ENCODE peak calls at places on chromosomes 4 and X, in eight cellular contexts. One of them, this sample, is unnamed.

GRCh38 chr4:126733301-126733700 is 899.5 kb upstream of the INTU start:
- DNase-seq in stimulated activated CD4-positive, alpha-beta T cell treated with anti-CD3 and anti-CD28 coated beads, Interleukin-12 subunit alpha, Interleukin-12 subunit beta, amount 100 ng/mL, for 4 hours: no peak
- DNase-seq in NT2/D1: no peak
- DNase-seq in germinal center: no peak
- DNase-seq in ovary: no peak
- DNase-seq in HT1080: no peak
- DNase-seq in HEK293T: no peak
- DNase-seq in GM06990: no peak
- DNase-seq in this sample: no peak

GRCh38 chr4:76729991-76730390 is 168.0 kb downstream of the SOWAHB start:
- DNase-seq in GM06990: no peak
- DNase-seq in germinal center: no peak
- DNase-seq in stimulated activated CD4-positive, alpha-beta T cell treated with anti-CD3 and anti-CD28 coated beads, Interleukin-12 subunit alpha, Interleukin-12 subunit beta, amount 100 ng/mL, for 4 hours: no peak
- DNase-seq in ovary: no peak
- DNase-seq in HEK293T: no peak
- DNase-seq in HT1080: no peak
- DNase-seq in NT2/D1: no peak
- DNase-seq in this sample: no peak

GRCh38 chrX:50200907-50201306 is at the start of gene AKAP4:
- DNase-seq in ovary: no peak
- DNase-seq in GM06990: no peak
- DNase-seq in HT1080: no peak
- DNase-seq in NT2/D1: no peak
- DNase-seq in HEK293T: no peak
- DNase-seq in stimulated activated CD4-positive, alpha-beta T cell treated with anti-CD3 and anti-CD28 coated beads, Interleukin-12 subunit alpha, Interleukin-12 subunit beta, amount 100 ng/mL, for 4 hours: no peak
- DNase-seq in germinal center: no peak
- DNase-seq in this sample: no peak

GRCh38 chr4:145719752-145720624 is 40.0 kb downstream of the C4orf51 start:
- DNase-seq in ovary: no peak
- DNase-seq in HEK293T: no peak
- DNase-seq in germinal center: no peak
- DNase-seq in GM06990: peak
- DNase-seq in HT1080: no peak
- DNase-seq in stimulated activated CD4-positive, alpha-beta T cell treated with anti-CD3 and anti-CD28 coated beads, Interleukin-12 subunit alpha, Interleukin-12 subunit beta, amount 100 ng/mL, for 4 hours: no peak
- DNase-seq in NT2/D1: no peak
- DNase-seq in this sample: no peak

GRCh38 chr4:47104986-47105385 is 73.6 kb downstream of the GABRB1 start:
- DNase-seq in ovary: no peak
- DNase-seq in germinal center: no peak
- DNase-seq in GM06990: no peak
- DNase-seq in HT1080: no peak
- DNase-seq in NT2/D1: no peak
- DNase-seq in HEK293T: no peak
- DNase-seq in stimulated activated CD4-positive, alpha-beta T cell treated with anti-CD3 and anti-CD28 coated beads, Interleukin-12 subunit alpha, Interleukin-12 subunit beta, amount 100 ng/mL, for 4 hours: no peak
- DNase-seq in this sample: no peak

GRCh38 chr4:163590103-163590502 is 95.6 kb downstream of the TMA16 start:
- DNase-seq in ovary: no peak
- DNase-seq in stimulated activated CD4-positive, alpha-beta T cell treated with anti-CD3 and anti-CD28 coated beads, Interleukin-12 subunit alpha, Interleukin-12 subunit beta, amount 100 ng/mL, for 4 hours: no peak
- DNase-seq in HT1080: no peak
- DNase-seq in HEK293T: no peak
- DNase-seq in GM06990: no peak
- DNase-seq in germinal center: no peak
- DNase-seq in NT2/D1: no peak
- DNase-seq in this sample: no peak

GRCh38 chrX:41602946-41603345 is 85.8 kb upstream of the GPR34 start:
- DNase-seq in ovary: no peak
- DNase-seq in germinal center: no peak
- DNase-seq in GM06990: no peak
- DNase-seq in HT1080: no peak
- DNase-seq in NT2/D1: no peak
- DNase-seq in stimulated activated CD4-positive, alpha-beta T cell treated with anti-CD3 and anti-CD28 coated beads, Interleukin-12 subunit alpha, Interleukin-12 subunit beta, amount 100 ng/mL, for 4 hours: no peak
- DNase-seq in HEK293T: no peak
- DNase-seq in this sample: no peak

GRCh38 chr4:184764601-184765000 is 30.7 kb upstream of the CENPU start:
- DNase-seq in HT1080: no peak
- DNase-seq in HEK293T: no peak
- DNase-seq in NT2/D1: no peak
- DNase-seq in GM06990: no peak
- DNase-seq in stimulated activated CD4-positive, alpha-beta T cell treated with anti-CD3 and anti-CD28 coated beads, Interleukin-12 subunit alpha, Interleukin-12 subunit beta, amount 100 ng/mL, for 4 hours: no peak
- DNase-seq in germinal center: no peak
- DNase-seq in ovary: no peak
- DNase-seq in this sample: no peak

GRCh38 chr4:127880764-127881564 is at the start of gene PLK4:
- DNase-seq in HEK293T: peak
- DNase-seq in ovary: peak
- DNase-seq in GM06990: peak
- DNase-seq in HT1080: peak
- DNase-seq in stimulated activated CD4-positive, alpha-beta T cell treated with anti-CD3 and anti-CD28 coated beads, Interleukin-12 subunit alpha, Interleukin-12 subunit beta, amount 100 ng/mL, for 4 hours: peak
- DNase-seq in germinal center: peak
- DNase-seq in NT2/D1: peak
- DNase-seq in this sample: peak

GRCh38 chr4:7108660-7109059 is 40.8 kb upstream of the GRPEL1 start:
- DNase-seq in germinal center: no peak
- DNase-seq in GM06990: no peak
- DNase-seq in stimulated activated CD4-positive, alpha-beta T cell treated with anti-CD3 and anti-CD28 coated beads, Interleukin-12 subunit alpha, Interleukin-12 subunit beta, amount 100 ng/mL, for 4 hours: no peak
- DNase-seq in ovary: no peak
- DNase-seq in HEK293T: no peak
- DNase-seq in HT1080: no peak
- DNase-seq in NT2/D1: no peak
- DNase-seq in this sample: no peak

GRCh38 chr4:42915484-42915883 is 23.0 kb downstream of the GRXCR1 start:
- DNase-seq in ovary: no peak
- DNase-seq in germinal center: no peak
- DNase-seq in HEK293T: no peak
- DNase-seq in NT2/D1: no peak
- DNase-seq in stimulated activated CD4-positive, alpha-beta T cell treated with anti-CD3 and anti-CD28 coated beads, Interleukin-12 subunit alpha, Interleukin-12 subunit beta, amount 100 ng/mL, for 4 hours: no peak
- DNase-seq in HT1080: peak
- DNase-seq in GM06990: no peak
- DNase-seq in this sample: no peak

GRCh38 chr4:184824776-184825393 is 883 bp downstream of the ACSL1 start:
- DNase-seq in ovary: no peak
- DNase-seq in GM06990: peak
- DNase-seq in HEK293T: no peak
- DNase-seq in NT2/D1: no peak
- DNase-seq in HT1080: no peak
- DNase-seq in germinal center: peak
- DNase-seq in stimulated activated CD4-positive, alpha-beta T cell treated with anti-CD3 and anti-CD28 coated beads, Interleukin-12 subunit alpha, Interleukin-12 subunit beta, amount 100 ng/mL, for 4 hours: peak
- DNase-seq in this sample: no peak

GRCh38 chr4:140158234-140159030 is 4.4 kb upstream of the MAML3 start:
- DNase-seq in GM06990: no peak
- DNase-seq in NT2/D1: no peak
- DNase-seq in stimulated activated CD4-positive, alpha-beta T cell treated with anti-CD3 and anti-CD28 coated beads, Interleukin-12 subunit alpha, Interleukin-12 subunit beta, amount 100 ng/mL, for 4 hours: no peak
- DNase-seq in ovary: no peak
- DNase-seq in germinal center: no peak
- DNase-seq in HT1080: no peak
- DNase-seq in HEK293T: no peak
- DNase-seq in this sample: peak

GRCh38 chr4:99661907-99662306 is 4.3 kb upstream of the C4orf54 start:
- DNase-seq in stimulated activated CD4-positive, alpha-beta T cell treated with anti-CD3 and anti-CD28 coated beads, Interleukin-12 subunit alpha, Interleukin-12 subunit beta, amount 100 ng/mL, for 4 hours: no peak
- DNase-seq in GM06990: no peak
- DNase-seq in HEK293T: no peak
- DNase-seq in germinal center: no peak
- DNase-seq in ovary: no peak
- DNase-seq in NT2/D1: no peak
- DNase-seq in HT1080: no peak
- DNase-seq in this sample: no peak

GRCh38 chr4:122764808-122765189 is 32.3 kb downstream of the BBS12 start:
- DNase-seq in NT2/D1: no peak
- DNase-seq in stimulated activated CD4-positive, alpha-beta T cell treated with anti-CD3 and anti-CD28 coated beads, Interleukin-12 subunit alpha, Interleukin-12 subunit beta, amount 100 ng/mL, for 4 hours: no peak
- DNase-seq in HEK293T: no peak
- DNase-seq in germinal center: no peak
- DNase-seq in GM06990: peak
- DNase-seq in HT1080: peak
- DNase-seq in ovary: no peak
- DNase-seq in this sample: peak

GRCh38 chr4:52661966-52662705 is 3.0 kb upstream of the USP46 start:
- DNase-seq in germinal center: no peak
- DNase-seq in HEK293T: no peak
- DNase-seq in GM06990: no peak
- DNase-seq in NT2/D1: no peak
- DNase-seq in stimulated activated CD4-positive, alpha-beta T cell treated with anti-CD3 and anti-CD28 coated beads, Interleukin-12 subunit alpha, Interleukin-12 subunit beta, amount 100 ng/mL, for 4 hours: no peak
- DNase-seq in HT1080: no peak
- DNase-seq in ovary: no peak
- DNase-seq in this sample: no peak

GRCh38 chr4:185165605-185166063 is 22.6 kb downstream of the SLC25A4 start:
- DNase-seq in germinal center: no peak
- DNase-seq in HEK293T: no peak
- DNase-seq in HT1080: peak
- DNase-seq in ovary: no peak
- DNase-seq in GM06990: peak
- DNase-seq in stimulated activated CD4-positive, alpha-beta T cell treated with anti-CD3 and anti-CD28 coated beads, Interleukin-12 subunit alpha, Interleukin-12 subunit beta, amount 100 ng/mL, for 4 hours: no peak
- DNase-seq in NT2/D1: no peak
- DNase-seq in this sample: peak

GRCh38 chrX:19589105-19589504 is 73.8 kb upstream of the MAP3K15 start:
- DNase-seq in ovary: no peak
- DNase-seq in germinal center: no peak
- DNase-seq in GM06990: no peak
- DNase-seq in NT2/D1: no peak
- DNase-seq in HEK293T: no peak
- DNase-seq in HT1080: no peak
- DNase-seq in stimulated activated CD4-positive, alpha-beta T cell treated with anti-CD3 and anti-CD28 coated beads, Interleukin-12 subunit alpha, Interleukin-12 subunit beta, amount 100 ng/mL, for 4 hours: no peak
- DNase-seq in this sample: no peak

GRCh38 chrX:18166068-18166467 is 54.6 kb downstream of the BEND2 start:
- DNase-seq in ovary: no peak
- DNase-seq in NT2/D1: no peak
- DNase-seq in stimulated activated CD4-positive, alpha-beta T cell treated with anti-CD3 and anti-CD28 coated beads, Interleukin-12 subunit alpha, Interleukin-12 subunit beta, amount 100 ng/mL, for 4 hours: no peak
- DNase-seq in germinal center: no peak
- DNase-seq in HEK293T: no peak
- DNase-seq in HT1080: no peak
- DNase-seq in GM06990: no peak
- DNase-seq in this sample: no peak

GRCh38 chr4:102341201-102341600 is 4.1 kb downstream of the SLC39A8 start:
- DNase-seq in HEK293T: no peak
- DNase-seq in germinal center: no peak
- DNase-seq in GM06990: no peak
- DNase-seq in ovary: no peak
- DNase-seq in NT2/D1: no peak
- DNase-seq in stimulated activated CD4-positive, alpha-beta T cell treated with anti-CD3 and anti-CD28 coated beads, Interleukin-12 subunit alpha, Interleukin-12 subunit beta, amount 100 ng/mL, for 4 hours: no peak
- DNase-seq in HT1080: no peak
- DNase-seq in this sample: peak

GRCh38 chr4:13856387-13856786 is 228.9 kb upstream of the BOD1L1 start:
- DNase-seq in HEK293T: no peak
- DNase-seq in ovary: no peak
- DNase-seq in germinal center: no peak
- DNase-seq in NT2/D1: no peak
- DNase-seq in GM06990: no peak
- DNase-seq in HT1080: no peak
- DNase-seq in stimulated activated CD4-positive, alpha-beta T cell treated with anti-CD3 and anti-CD28 coated beads, Interleukin-12 subunit alpha, Interleukin-12 subunit beta, amount 100 ng/mL, for 4 hours: no peak
- DNase-seq in this sample: no peak

GRCh38 chrX:21383546-21383945 is 9.3 kb downstream of the CNKSR2 start:
- DNase-seq in NT2/D1: no peak
- DNase-seq in GM06990: no peak
- DNase-seq in germinal center: no peak
- DNase-seq in HT1080: no peak
- DNase-seq in ovary: no peak
- DNase-seq in stimulated activated CD4-positive, alpha-beta T cell treated with anti-CD3 and anti-CD28 coated beads, Interleukin-12 subunit alpha, Interleukin-12 subunit beta, amount 100 ng/mL, for 4 hours: no peak
- DNase-seq in HEK293T: no peak
- DNase-seq in this sample: no peak

GRCh38 chr4:99390060-99390459 is 37.5 kb upstream of the ADH1C start:
- DNase-seq in HT1080: no peak
- DNase-seq in HEK293T: no peak
- DNase-seq in germinal center: no peak
- DNase-seq in stimulated activated CD4-positive, alpha-beta T cell treated with anti-CD3 and anti-CD28 coated beads, Interleukin-12 subunit alpha, Interleukin-12 subunit beta, amount 100 ng/mL, for 4 hours: no peak
- DNase-seq in ovary: no peak
- DNase-seq in NT2/D1: no peak
- DNase-seq in GM06990: no peak
- DNase-seq in this sample: peak

GRCh38 chr4:154503598-154503997 is 12.0 kb upstream of the DCHS2 start:
- DNase-seq in germinal center: no peak
- DNase-seq in HT1080: peak
- DNase-seq in HEK293T: peak
- DNase-seq in NT2/D1: no peak
- DNase-seq in ovary: no peak
- DNase-seq in GM06990: no peak
- DNase-seq in stimulated activated CD4-positive, alpha-beta T cell treated with anti-CD3 and anti-CD28 coated beads, Interleukin-12 subunit alpha, Interleukin-12 subunit beta, amount 100 ng/mL, for 4 hours: no peak
- DNase-seq in this sample: peak

GRCh38 chrX:74187211-74187610 is 116.8 kb upstream of the ZCCHC13 start:
- DNase-seq in NT2/D1: no peak
- DNase-seq in GM06990: no peak
- DNase-seq in stimulated activated CD4-positive, alpha-beta T cell treated with anti-CD3 and anti-CD28 coated beads, Interleukin-12 subunit alpha, Interleukin-12 subunit beta, amount 100 ng/mL, for 4 hours: no peak
- DNase-seq in HT1080: no peak
- DNase-seq in germinal center: no peak
- DNase-seq in HEK293T: no peak
- DNase-seq in ovary: no peak
- DNase-seq in this sample: peak

GRCh38 chr4:25020240-25020639 is 10.5 kb downstream of the LGI2 start:
- DNase-seq in HT1080: peak
- DNase-seq in NT2/D1: no peak
- DNase-seq in GM06990: no peak
- DNase-seq in stimulated activated CD4-positive, alpha-beta T cell treated with anti-CD3 and anti-CD28 coated beads, Interleukin-12 subunit alpha, Interleukin-12 subunit beta, amount 100 ng/mL, for 4 hours: no peak
- DNase-seq in HEK293T: no peak
- DNase-seq in germinal center: no peak
- DNase-seq in ovary: no peak
- DNase-seq in this sample: no peak

GRCh38 chr4:39085891-39086290 is 23.9 kb downstream of the KLHL5 start:
- DNase-seq in HEK293T: no peak
- DNase-seq in NT2/D1: no peak
- DNase-seq in stimulated activated CD4-positive, alpha-beta T cell treated with anti-CD3 and anti-CD28 coated beads, Interleukin-12 subunit alpha, Interleukin-12 subunit beta, amount 100 ng/mL, for 4 hours: no peak
- DNase-seq in GM06990: no peak
- DNase-seq in germinal center: no peak
- DNase-seq in ovary: no peak
- DNase-seq in HT1080: peak
- DNase-seq in this sample: peak

GRCh38 chr4:78059524-78059889 is 2.4 kb downstream of the FRAS1 start:
- DNase-seq in germinal center: peak
- DNase-seq in HEK293T: peak
- DNase-seq in HT1080: peak
- DNase-seq in GM06990: no peak
- DNase-seq in ovary: peak
- DNase-seq in stimulated activated CD4-positive, alpha-beta T cell treated with anti-CD3 and anti-CD28 coated beads, Interleukin-12 subunit alpha, Interleukin-12 subunit beta, amount 100 ng/mL, for 4 hours: no peak
- DNase-seq in NT2/D1: peak
- DNase-seq in this sample: peak

GRCh38 chrX:119783026-119783425 is 8.4 kb downstream of the RPL39 start:
- DNase-seq in HEK293T: no peak
- DNase-seq in HT1080: no peak
- DNase-seq in ovary: no peak
- DNase-seq in germinal center: no peak
- DNase-seq in NT2/D1: no peak
- DNase-seq in GM06990: no peak
- DNase-seq in stimulated activated CD4-positive, alpha-beta T cell treated with anti-CD3 and anti-CD28 coated beads, Interleukin-12 subunit alpha, Interleukin-12 subunit beta, amount 100 ng/mL, for 4 hours: no peak
- DNase-seq in this sample: no peak

GRCh38 chr4:2168469-2169319 is 73.2 kb downstream of the HAUS3 start:
- DNase-seq in NT2/D1: no peak
- DNase-seq in GM06990: no peak
- DNase-seq in HT1080: peak
- DNase-seq in germinal center: no peak
- DNase-seq in HEK293T: no peak
- DNase-seq in stimulated activated CD4-positive, alpha-beta T cell treated with anti-CD3 and anti-CD28 coated beads, Interleukin-12 subunit alpha, Interleukin-12 subunit beta, amount 100 ng/mL, for 4 hours: no peak
- DNase-seq in ovary: no peak
- DNase-seq in this sample: no peak

GRCh38 chrX:16462912-16463311 is 187.0 kb upstream of the S100G start:
- DNase-seq in stimulated activated CD4-positive, alpha-beta T cell treated with anti-CD3 and anti-CD28 coated beads, Interleukin-12 subunit alpha, Interleukin-12 subunit beta, amount 100 ng/mL, for 4 hours: no peak
- DNase-seq in HT1080: no peak
- DNase-seq in NT2/D1: no peak
- DNase-seq in germinal center: no peak
- DNase-seq in HEK293T: no peak
- DNase-seq in ovary: no peak
- DNase-seq in GM06990: no peak
- DNase-seq in this sample: peak

GRCh38 chr4:88137112-88137511 is 21.3 kb downstream of the ABCG2 start:
- DNase-seq in HT1080: peak
- DNase-seq in germinal center: no peak
- DNase-seq in GM06990: no peak
- DNase-seq in NT2/D1: no peak
- DNase-seq in HEK293T: no peak
- DNase-seq in ovary: no peak
- DNase-seq in stimulated activated CD4-positive, alpha-beta T cell treated with anti-CD3 and anti-CD28 coated beads, Interleukin-12 subunit alpha, Interleukin-12 subunit beta, amount 100 ng/mL, for 4 hours: no peak
- DNase-seq in this sample: peak

GRCh38 chr4:80367737-80368136 is 32.2 kb downstream of the CFAP299 start:
- DNase-seq in HEK293T: no peak
- DNase-seq in HT1080: peak
- DNase-seq in NT2/D1: no peak
- DNase-seq in germinal center: no peak
- DNase-seq in ovary: no peak
- DNase-seq in GM06990: no peak
- DNase-seq in stimulated activated CD4-positive, alpha-beta T cell treated with anti-CD3 and anti-CD28 coated beads, Interleukin-12 subunit alpha, Interleukin-12 subunit beta, amount 100 ng/mL, for 4 hours: no peak
- DNase-seq in this sample: peak

GRCh38 chr4:153151535-153152452 is 52.4 kb upstream of the TRIM2 start:
- DNase-seq in NT2/D1: no peak
- DNase-seq in HT1080: no peak
- DNase-seq in ovary: peak
- DNase-seq in stimulated activated CD4-positive, alpha-beta T cell treated with anti-CD3 and anti-CD28 coated beads, Interleukin-12 subunit alpha, Interleukin-12 subunit beta, amount 100 ng/mL, for 4 hours: peak
- DNase-seq in GM06990: peak
- DNase-seq in germinal center: peak
- DNase-seq in HEK293T: peak
- DNase-seq in this sample: peak

This sample was measured in astrocyte.